ENCODE peak calls at places on chromosomes 5 and 9, in six cellular contexts. D is pancreas, K is cardiac muscle cell, C is brain microvascular endothelial cell, F is AG04450, O is upper lobe of left lung. N is an unnamed sample.

GRCh38 chr5:179795049-179795862 is 1.5 kb downstream of the LTC4S start:
- DNase-seq in D (peak), C (no peak), K (no peak), F (no peak), O (peak), N (no peak)

GRCh38 chr9:104987743-104988142 is 59.8 kb upstream of the ABCA1 start:
- DNase-seq in K (peak), C (no peak), F (no peak), D (no peak), O (no peak), N (no peak)

GRCh38 chr5:57724836-57725235 is 242.2 kb upstream of the ACTBL2 start:
- DNase-seq in K (no peak), C (peak), D (no peak), O (no peak), F (no peak), N (no peak)

GRCh38 chr5:135013947-135014570 is 20.0 kb downstream of the PITX1 start:
- DNase-seq in D (peak), C (no peak), O (peak), F (peak), K (peak), N (peak)

GRCh38 chr5:1934056-1934394 is 51.3 kb upstream of the IRX4 start:
- DNase-seq in C (no peak), K (no peak), O (no peak), F (no peak), D (no peak), N (no peak)

GRCh38 chr5:102511666-102512065 is 12.9 kb upstream of the SLCO6A1 start:
- DNase-seq in D (peak), F (no peak), O (no peak), C (peak), K (peak), N (peak)

GRCh38 chr9:127121628-127122175 is 733 bp downstream of the ANGPTL2 start:
- DNase-seq in F (no peak), K (peak), O (no peak), C (no peak), D (no peak), N (no peak)

GRCh38 chr9:73011956-73012355 is 59.1 kb upstream of the ALDH1A1 start:
- DNase-seq in D (no peak), C (no peak), O (no peak), F (no peak), K (no peak), N (no peak)

GRCh38 chr5:132309679-132310078 is 15.5 kb downstream of the SLC22A4 start:
- DNase-seq in F (no peak), D (no peak), O (no peak), K (no peak), C (no peak), N (no peak)
- H3K4me3 ChIP-seq in F (no peak), D (no peak), O (no peak), K (no peak), C (no peak), N (no peak)

GRCh38 chr9:121284733-121285451 is 16.9 kb downstream of the GSN start:
- DNase-seq in K (no peak), O (no peak), D (no peak), C (no peak), F (no peak), N (no peak)

GRCh38 chr9:121286688-121286972 is 18.7 kb downstream of the GSN start:
- DNase-seq in O (no peak), D (no peak), F (no peak), C (no peak), K (no peak), N (no peak)

GRCh38 chr9:121286973-121287721 is 19.2 kb downstream of the GSN start:
- DNase-seq in D (peak), F (peak), K (peak), O (peak), C (peak), N (peak)

GRCh38 chr9:121283856-121284732 is 16.1 kb downstream of the GSN start:
- DNase-seq in K (no peak), F (no peak), O (no peak), C (no peak), D (no peak), N (no peak)

DNA sequence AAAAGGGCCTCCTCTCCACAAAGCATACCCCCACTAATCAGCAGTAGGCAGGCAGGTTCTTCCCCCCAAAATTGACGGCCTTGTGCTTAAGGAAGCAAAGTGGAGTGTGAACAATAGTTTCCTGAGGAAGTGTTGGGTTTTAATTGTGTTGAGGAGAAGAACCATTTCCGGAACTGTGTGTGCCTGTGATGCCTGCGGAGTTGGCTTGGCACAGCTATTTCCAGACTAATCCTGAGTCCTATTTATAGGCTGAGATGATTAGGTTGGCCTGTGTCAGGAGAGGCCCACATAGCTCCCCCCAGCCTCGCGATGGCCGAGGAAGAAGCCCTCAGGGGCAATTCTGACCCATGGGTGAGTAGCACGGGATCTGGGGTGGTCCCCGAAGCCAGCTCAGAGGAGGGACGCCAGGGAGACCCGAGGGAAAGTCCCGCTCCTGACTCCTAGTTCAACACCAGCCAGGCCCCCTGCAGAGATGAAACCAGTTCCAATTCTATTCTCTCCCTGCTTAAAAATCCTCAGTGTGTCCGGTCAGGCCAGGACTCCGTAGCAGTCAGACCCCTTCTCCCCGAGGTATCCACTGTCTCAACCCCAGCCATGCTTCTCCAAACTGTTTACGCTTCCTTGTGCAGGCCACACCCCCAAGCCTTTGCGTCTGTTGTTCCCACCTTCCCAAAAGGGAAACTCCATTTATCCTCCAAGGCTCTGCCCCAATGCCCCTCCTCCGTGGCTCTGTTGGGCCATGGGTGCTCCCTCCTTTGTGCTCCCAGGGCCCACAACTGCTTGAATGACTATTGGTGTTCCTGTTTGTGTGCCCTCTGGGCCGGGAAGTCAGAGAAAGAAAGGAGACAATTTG is 18.1 kb downstream of the GSN start:
- DNase-seq in D (no peak), K (peak), O (peak), C (peak), F (no peak), N (peak)
- H3K4me3 ChIP-seq in D (no peak), K (no peak), O (no peak), C (no peak), F (no peak), N (peak)

GRCh38 chr9:129079829-129080228 is 1.1 kb upstream of the DOLPP1 start:
- DNase-seq in D (no peak), K (no peak), F (no peak), O (no peak), C (no peak), N (no peak)
- H3K4me3 ChIP-seq in D (peak), K (peak), F (peak), O (no peak), C (peak), N (no peak)

GRCh38 chr5:142961435-142962171 is 191.4 kb downstream of the ARHGAP26 start:
- DNase-seq in F (no peak), K (no peak), O (no peak), C (no peak), D (no peak), N (no peak)
- H3K4me3 ChIP-seq in F (no peak), K (no peak), O (no peak), C (no peak), D (no peak), N (no peak)

DNA sequence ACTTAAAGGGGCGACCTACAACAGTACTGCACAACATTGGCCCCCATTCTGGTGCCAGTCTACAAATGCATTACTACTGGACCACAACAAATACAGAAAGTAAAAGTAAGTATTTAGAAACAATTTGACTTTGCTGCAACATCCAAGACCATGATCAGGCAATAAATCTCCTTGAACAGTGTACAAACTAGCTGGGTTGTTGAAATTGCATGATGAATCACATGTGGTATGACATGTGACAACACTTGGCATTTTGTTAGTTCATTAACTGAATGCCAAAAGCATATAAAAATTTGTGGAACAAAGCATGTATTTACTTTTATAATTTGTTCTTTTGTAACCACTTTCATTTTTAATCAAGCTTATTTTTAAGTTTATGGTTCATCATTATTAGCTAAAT is 270.4 kb downstream of the NFIB start:
- DNase-seq in O (no peak), D (no peak), K (peak), F (no peak), C (no peak), N (no peak)
- H3K4me3 ChIP-seq in O (no peak), D (no peak), K (no peak), F (no peak), C (no peak), N (no peak)

GRCh38 chr9:14992516-14992915 is 82.3 kb upstream of the FREM1 start:
- DNase-seq in C (no peak), O (no peak), F (no peak), D (no peak), K (no peak), N (no peak)
- H3K4me3 ChIP-seq in C (no peak), O (no peak), F (no peak), D (peak), K (peak), N (peak)

GRCh38 chr9:92729735-92730155 is 34.9 kb downstream of the BICD2 start:
- DNase-seq in F (no peak), C (no peak), D (no peak), O (no peak), K (no peak), N (no peak)

GRCh38 chr9:92726971-92727715 is 37.5 kb downstream of the BICD2 start:
- DNase-seq in O (peak), F (no peak), C (peak), D (no peak), K (peak), N (peak)

GRCh38 chr9:92727716-92728700 is 36.6 kb downstream of the BICD2 start:
- DNase-seq in F (no peak), D (no peak), O (no peak), K (no peak), C (no peak), N (no peak)

GRCh38 chr9:92728831-92729734 is 35.5 kb downstream of the BICD2 start:
- DNase-seq in C (no peak), D (no peak), O (peak), F (no peak), K (no peak), N (no peak)

DNA sequence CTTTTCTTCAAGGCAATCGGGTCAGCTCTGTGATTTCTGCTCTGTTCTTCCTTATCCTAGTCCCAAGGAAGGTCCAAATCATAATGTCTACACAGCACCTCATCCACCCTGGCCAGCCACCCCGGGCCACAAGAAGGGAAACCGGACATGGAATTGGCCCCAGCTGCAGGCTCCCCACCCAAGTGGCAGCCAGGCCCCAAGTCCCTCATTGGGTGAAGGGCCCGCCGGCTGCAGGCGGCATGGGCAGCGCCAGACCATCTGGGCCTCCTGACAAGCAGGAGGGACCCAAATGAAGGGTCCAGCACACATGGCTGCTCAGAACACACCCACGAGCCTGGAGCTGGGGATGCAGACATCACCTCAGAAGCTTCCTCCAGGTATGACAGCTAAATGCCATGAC is 33.7 kb downstream of the BICD2 start:
- DNase-seq in O (no peak), K (no peak), D (no peak), C (no peak), F (no peak), N (peak)
- H3K4me3 ChIP-seq in O (no peak), K (no peak), D (no peak), C (no peak), F (no peak), N (no peak)

GRCh38 chr5:126594676-126595485 is at the start of gene ALDH7A1:
- DNase-seq in F (peak), O (peak), C (peak), K (peak), D (peak), N (peak)

GRCh38 chr5:126594077-126594476 is 942 bp downstream of the ALDH7A1 start:
- DNase-seq in K (peak), C (no peak), O (no peak), F (no peak), D (no peak), N (no peak)

GRCh38 chr5:126597156-126597555 is 2.1 kb upstream of the ALDH7A1 start:
- DNase-seq in O (no peak), D (no peak), F (peak), C (peak), K (peak), N (no peak)

GRCh38 chr5:126599499-126599898 is 1.2 kb upstream of the PHAX start:
- DNase-seq in F (no peak), K (no peak), D (no peak), C (no peak), O (no peak), N (no peak)

GRCh38 chr5:126595486-126596083 is 566 bp upstream of the ALDH7A1 start:
- DNase-seq in O (no peak), F (no peak), C (no peak), D (no peak), K (no peak), N (no peak)
- H3K4me3 ChIP-seq in O (peak), F (peak), C (peak), D (peak), K (peak), N (peak)

GRCh38 chr5:72597456-72597948 is 90.3 kb upstream of the ZNF366 start:
- DNase-seq in F (peak), C (peak), K (peak), D (no peak), O (no peak), N (peak)
- H3K4me3 ChIP-seq in F (no peak), C (no peak), K (no peak), D (no peak), O (no peak), N (no peak)